ENCODE peak calls at places on chromosomes 5 and 9, in four cellular contexts. V is HCT116, R is H1, L is HepG2. P is an unnamed sample.

GRCh38 chr9:109602987-109603386 is 104.9 kb upstream of the PTPN3 start:
- DNase-seq in V (no peak), R (no peak), L (no peak), P (no peak)

GRCh38 chr9:129069128-129069824 is 11.6 kb upstream of the DOLPP1 start:
- DNase-seq in V (no peak), R (no peak), L (no peak), P (no peak)

GRCh38 chr9:121906074-121906520 is 187.0 kb downstream of the TTLL11 start:
- DNase-seq in V (no peak), R (no peak), L (no peak), P (no peak)

GRCh38 chr5:95317687-95318086 is 32.8 kb upstream of the MCTP1 start:
- DNase-seq in V (no peak), R (no peak), L (no peak), P (no peak)

GRCh38 chr9:116653580-116654355 is 33.3 kb upstream of the TRIM32 start:
- DNase-seq in V (no peak), R (no peak), L (peak), P (no peak)

GRCh38 chr9:131042666-131043065 is 33.7 kb downstream of the LAMC3 start:
- DNase-seq in V (no peak), R (no peak), L (no peak), P (no peak)

GRCh38 chr5:34411470-34412346 is 244.4 kb upstream of the RAI14 start:
- DNase-seq in V (no peak), R (peak), L (no peak), P (no peak)

GRCh38 chr5:100828071-100828689 is 74.9 kb downstream of the ST8SIA4 start:
- DNase-seq in V (no peak), R (no peak), L (no peak), P (no peak)

GRCh38 chr5:92676120-92676838 is 904.7 kb downstream of the NR2F1-AS1 start:
- DNase-seq in V (no peak), R (no peak), L (no peak), P (no peak)

GRCh38 chr9:36426945-36427344 is 26.9 kb upstream of the RNF38 start:
- DNase-seq in V (no peak), R (no peak), L (no peak), P (no peak)

GRCh38 chr9:114487607-114488300 is 17.5 kb downstream of the WHRN start:
- DNase-seq in V (peak), R (peak), L (peak), P (peak)

GRCh38 chr5:143376911-143377838 is 26.3 kb downstream of the NR3C1 start:
- DNase-seq in V (peak), R (no peak), L (no peak), P (peak)

GRCh38 chr5:167639213-167639612 is 652.2 kb upstream of the WWC1 start:
- DNase-seq in V (no peak), R (no peak), L (no peak), P (no peak)

GRCh38 chr5:77906806-77907205 is 130.7 kb upstream of the TBCA start:
- DNase-seq in V (no peak), R (no peak), L (no peak), P (no peak)

GRCh38 chr5:85049020-85049419 is 664.3 kb upstream of the EDIL3 start:
- DNase-seq in V (peak), R (peak), L (peak), P (no peak)

DNA sequence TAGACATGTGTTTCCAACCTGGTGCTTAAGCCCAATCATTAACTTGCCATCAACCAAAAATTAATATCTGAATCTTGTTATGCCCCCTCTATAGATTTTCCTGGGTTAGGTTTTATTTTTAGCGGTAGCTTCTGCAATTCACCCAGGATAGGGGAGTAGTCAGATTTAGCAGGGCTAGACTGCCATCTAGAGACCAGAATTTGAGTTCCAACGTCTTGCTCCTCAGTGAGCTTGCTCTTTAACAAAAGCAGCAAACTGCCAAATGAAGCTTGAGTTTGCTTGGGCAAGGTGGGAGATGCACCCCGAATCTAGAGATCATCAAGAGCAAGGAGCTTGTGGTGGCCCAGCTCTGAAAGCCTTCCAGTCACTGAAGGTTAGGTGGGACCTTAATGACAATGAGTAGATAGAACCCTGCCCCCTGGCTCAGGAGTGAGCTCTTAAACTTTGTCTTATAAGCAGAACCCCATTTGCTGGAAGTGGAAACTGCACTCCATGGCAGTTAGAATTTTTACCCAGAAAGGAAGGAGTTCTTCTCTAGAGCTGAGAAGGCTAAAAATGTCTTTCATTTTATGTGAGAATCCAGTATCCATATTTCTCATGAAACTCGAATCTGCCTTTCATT is 456.1 kb downstream of the RASEF start:
- DNase-seq in V (peak), R (peak), L (peak), P (peak)
- TF ChIP-seq ZNF274 in V (no peak), R (no peak), L (no peak), P (no peak)

GRCh38 chr5:62093411-62093810 is 212.6 kb upstream of the KIF2A start:
- DNase-seq in V (no peak), R (no peak), L (no peak), P (no peak)
- H3K9ac ChIP-seq in V (no peak), R (no peak), L (no peak), P (no peak)

GRCh38 chr5:138739938-138740337 is 13.3 kb upstream of the CTNNA1 start:
- DNase-seq in V (no peak), R (no peak), L (no peak), P (no peak)

GRCh38 chr5:138733509-138733908 is 19.7 kb upstream of the CTNNA1 start:
- DNase-seq in V (no peak), R (no peak), L (no peak), P (no peak)

GRCh38 chr5:138738399-138738798 is 14.8 kb upstream of the CTNNA1 start:
- DNase-seq in V (no peak), R (no peak), L (no peak), P (no peak)

GRCh38 chr5:138732933-138733332 is 20.3 kb upstream of the CTNNA1 start:
- DNase-seq in V (no peak), R (no peak), L (no peak), P (no peak)

GRCh38 chr5:138737494-138738265 is 15.5 kb upstream of the CTNNA1 start:
- DNase-seq in V (no peak), R (no peak), L (no peak), P (no peak)
- TF ChIP-seq ZNF274 in V (no peak), R (no peak), L (no peak), P (no peak)

GRCh38 chr9:27282269-27282668 is 14.7 kb downstream of the EQTN start:
- DNase-seq in V (no peak), R (no peak), L (no peak), P (no peak)
- H3K9ac ChIP-seq in V (no peak), R (no peak), L (no peak), P (no peak)

GRCh38 chr5:142186821-142187594 is 78.4 kb downstream of the NDFIP1 start:
- DNase-seq in V (no peak), R (no peak), L (peak), P (no peak)
- TF ChIP-seq ZNF274 in V (no peak), R (no peak), L (no peak), P (no peak)

GRCh38 chr9:73565833-73566465 is 414.3 kb downstream of the ANXA1 start:
- DNase-seq in V (no peak), R (no peak), L (peak), P (peak)
- H3K9ac ChIP-seq in V (no peak), R (no peak), L (no peak), P (no peak)

GRCh38 chr5:57493034-57493433 is 10.4 kb upstream of the ACTBL2 start:
- DNase-seq in V (no peak), R (no peak), L (no peak), P (no peak)
- TF ChIP-seq ZNF274 in V (no peak), R (no peak), L (no peak), P (no peak)

GRCh38 chr9:37990404-37991015 is 78.5 kb downstream of the SHB start:
- DNase-seq in V (no peak), R (no peak), L (no peak), P (no peak)
- H3K9ac ChIP-seq in V (no peak), R (no peak), L (no peak), P (no peak)